ENCODE peak calls at places on chromosome 22, in five cellular contexts. E is right atrium auricular region; Y is testis; R is CD8-positive, alpha-beta memory T cell; B is cardiac muscle cell. M is an unnamed sample.

GRCh38 chr22:29798318-29798717 is 31.1 kb downstream of the UQCR10 start:
- DNase-seq in Y (no peak), R (no peak), E (no peak), B (peak; percentile 37), M (no peak)

GRCh38 chr22:19663286-19663815 is 51.0 kb upstream of the SEPTIN5 start:
- DNase-seq in R (no peak), E (no peak), B (peak; percentile 91), Y (peak; percentile 75), M (peak; percentile 4)

GRCh38 chr22:41431656-41432055 is 14.9 kb downstream of the TOB2 start:
- DNase-seq in R (no peak), E (no peak), B (no peak), Y (no peak), M (no peak)

GRCh38 chr22:28855355-28856094 is 27.8 kb upstream of the ZNRF3 start:
- DNase-seq in B (peak; percentile 83), R (peak; percentile 57), E (peak; percentile 60), Y (peak; percentile 62), M (peak; percentile 13)

GRCh38 chr22:24421428-24421931 is 5.9 kb upstream of the ADORA2A start:
- DNase-seq in E (no peak), R (peak; percentile 49), Y (no peak), B (no peak), M (peak; percentile 49)

GRCh38 chr22:40684728-40685127 is 5.4 kb downstream of the MCHR1 start:
- DNase-seq in Y (no peak), E (no peak), B (no peak), R (peak; percentile 12), M (no peak)

GRCh38 chr22:29259253-29259899 is 8.4 kb downstream of the RHBDD3 start:
- DNase-seq in E (peak; percentile 23), Y (no peak), B (peak; percentile 7), R (no peak), M (no peak)

GRCh38 chr22:29727248-29727551 is 7.4 kb downstream of the CABP7 start:
- DNase-seq in B (peak; percentile 58), R (no peak), Y (peak; percentile 51), E (no peak), M (no peak)

GRCh38 chr22:30140414-30140813 is 60.1 kb downstream of the HORMAD2 start:
- DNase-seq in B (no peak), R (no peak), Y (no peak), E (no peak), M (no peak)

GRCh38 chr22:49099496-49100124 is 728.1 kb downstream of the BRD1 start:
- DNase-seq in R (no peak), B (no peak), E (no peak), Y (no peak), M (no peak)

GRCh38 chr22:38120359-38121110 is 10.1 kb upstream of the BAIAP2L2 start:
- DNase-seq in E (no peak), Y (no peak), R (no peak), B (no peak), M (no peak)

GRCh38 chr22:38205261-38206128 is 3.7 kb downstream of the MAFF start:
- DNase-seq in R (no peak), Y (peak; percentile 88), B (peak; percentile 88), E (peak; percentile 91), M (no peak)

GRCh38 chr22:43217285-43218030 is 30.5 kb upstream of the TTLL12 start:
- DNase-seq in R (no peak), E (no peak), B (no peak), Y (no peak), M (no peak)

GRCh38 chr22:30015846-30016245 is 64.4 kb upstream of the HORMAD2 start:
- DNase-seq in B (no peak), R (no peak), Y (no peak), E (no peak), M (no peak)

GRCh38 chr22:49967333-49968241 is 7.0 kb downstream of the PIM3 start:
- DNase-seq in E (peak; percentile 69), B (peak; percentile 60), R (no peak), Y (peak; percentile 79), M (no peak)

GRCh38 chr22:46025973-46026906 is 49.3 kb upstream of the WNT7B start:
- DNase-seq in Y (no peak), B (no peak), R (no peak), E (no peak), M (no peak)

GRCh38 chr22:32649515-32650200 is 151.8 kb upstream of the TIMP3 start:
- DNase-seq in E (peak; percentile 80), B (no peak), Y (no peak), R (no peak), M (no peak)

GRCh38 chr22:41831383-41831782 is 1.5 kb upstream of the SREBF2 start:
- DNase-seq in B (peak; percentile 40), R (no peak), Y (no peak), E (no peak), M (peak; percentile 21)

GRCh38 chr22:19932367-19933206 is 9.0 kb upstream of the COMT start:
- DNase-seq in B (no peak), R (no peak), Y (no peak), E (no peak), M (no peak)

GRCh38 chr22:27100789-27101188 is 443.4 kb downstream of the MIAT start:
- DNase-seq in R (no peak), E (no peak), B (peak; percentile 68), Y (no peak), M (no peak)

GRCh38 chr22:49519117-49519737 is 308.4 kb downstream of the BRD1 start:
- DNase-seq in R (no peak), Y (peak; percentile 37), B (no peak), E (no peak), M (no peak)

GRCh38 chr22:44753189-44754042 is 1.0 kb downstream of the ARHGAP8 start:
- DNase-seq in B (peak; percentile 88), R (no peak), Y (peak; percentile 64), E (no peak), M (no peak)
- H3K4me3 ChIP-seq in B (peak overlapping the region; percentile 47), R (no peak overlapping the region), Y (no peak overlapping the region), E (no peak overlapping the region), M (no peak overlapping the region)

GRCh38 chr22:18057568-18058209 is 20.1 kb upstream of the PEX26 start:
- DNase-seq in E (peak; percentile 95), R (no peak), Y (peak; percentile 87), B (peak; percentile 98), M (no peak)

GRCh38 chr22:18058770-18059169 is 19.0 kb upstream of the PEX26 start:
- DNase-seq in Y (no peak), E (no peak), B (no peak), R (no peak), M (no peak)

GRCh38 chr22:18056161-18056666 is 21.6 kb upstream of the PEX26 start:
- DNase-seq in Y (no peak), E (no peak), B (no peak), R (no peak), M (no peak)

GRCh38 chr22:18055619-18056160 is 22.1 kb upstream of the PEX26 start:
- DNase-seq in Y (no peak), R (no peak), E (no peak), B (no peak), M (no peak)

DNA sequence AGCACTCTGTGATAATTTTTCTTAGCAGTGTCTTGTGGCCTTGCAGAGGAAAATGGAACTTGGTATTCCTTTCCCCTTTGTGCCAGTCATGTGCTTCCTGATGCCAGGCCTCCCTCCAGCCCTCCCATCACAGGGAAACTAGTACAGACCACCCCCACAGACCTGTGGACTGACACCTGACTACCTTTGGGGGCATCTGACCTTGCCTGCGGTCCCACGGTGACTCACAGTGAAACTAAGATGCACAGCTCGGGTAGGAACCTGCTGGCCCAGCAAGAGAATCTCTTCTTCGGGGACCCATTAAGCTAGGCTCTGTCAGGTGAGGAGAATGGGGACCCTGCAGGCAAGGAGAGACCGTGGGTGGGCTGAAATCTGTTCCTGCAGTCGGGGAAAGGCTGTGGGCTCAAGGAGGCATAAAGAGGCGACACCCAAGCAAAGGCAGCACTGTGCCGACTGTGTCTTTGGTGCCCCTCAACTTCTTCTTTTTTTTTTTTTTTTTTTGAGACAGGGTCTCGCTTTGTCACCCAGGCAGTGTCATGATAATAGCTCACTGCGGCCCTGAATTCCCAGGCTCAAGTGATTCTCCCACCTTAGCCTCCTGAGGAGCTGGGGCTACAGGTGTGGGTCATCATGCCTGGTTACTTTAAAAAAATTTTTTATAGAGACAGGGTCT is 20.9 kb upstream of the PEX26 start:
- DNase-seq in B (no peak), R (no peak), Y (no peak), E (no peak), M (no peak)
- H3K4me1 ChIP-seq in B (peaks cover 11% of the 10 kb centered on the region), R (no peaks in the 10 kb centered on the region), Y (peaks cover 25% of the 10 kb centered on the region), E (no peaks in the 10 kb centered on the region), M (no peaks in the 10 kb centered on the region)

GRCh38 chr22:23271597-23271908 is 91.2 kb downstream of the BCR start:
- DNase-seq in Y (no peak), E (no peak), B (no peak), R (no peak), M (no peak)
- H3K4me3 ChIP-seq in Y (no peak overlapping the region), E (no peak overlapping the region), B (no peak overlapping the region), R (no peak overlapping the region), M (no peak overlapping the region)

DNA sequence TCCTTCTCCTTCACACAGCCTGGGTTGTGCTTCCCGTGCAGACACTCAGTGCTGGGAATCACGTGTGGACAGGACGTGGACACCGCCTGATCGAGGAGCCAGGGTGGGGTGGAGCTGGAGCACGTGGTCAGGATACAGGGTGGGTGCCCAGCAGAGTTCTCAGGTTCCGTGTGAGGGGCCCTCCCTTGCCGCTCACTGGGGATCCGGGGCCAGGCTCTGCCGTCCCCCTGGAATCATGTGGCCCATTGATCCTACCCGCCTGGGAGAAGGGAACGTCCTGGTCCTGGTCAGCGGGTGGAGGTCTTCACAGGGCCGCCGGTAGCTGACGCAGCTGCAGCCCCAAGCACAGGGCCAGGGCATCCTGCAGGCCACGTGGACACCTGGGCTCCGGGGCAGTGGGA is 397.7 kb downstream of the TBC1D22A start:
- DNase-seq in E (no peak), Y (no peak), R (no peak), B (no peak), M (no peak)
- H3K4me1 ChIP-seq in E (no peaks in the 10 kb centered on the region), Y (no peaks in the 10 kb centered on the region), R (no peaks in the 10 kb centered on the region), B (no peaks in the 10 kb centered on the region), M (no peaks in the 10 kb centered on the region)

GRCh38 chr22:36961626-36962025 is 48.2 kb downstream of the CSF2RB start:
- DNase-seq in B (peak; percentile 29), E (no peak), Y (no peak), R (no peak), M (no peak)

GRCh38 chr22:36965716-36966115 is 52.3 kb downstream of the CSF2RB start:
- DNase-seq in Y (no peak), R (no peak), E (no peak), B (no peak), M (no peak)

GRCh38 chr22:36966851-36967535 is 52.3 kb downstream of the TST start:
- DNase-seq in E (no peak), R (no peak), B (peak; percentile 64), Y (no peak), M (no peak)

GRCh38 chr22:36963302-36963701 is 49.9 kb downstream of the CSF2RB start:
- DNase-seq in Y (no peak), R (no peak), E (no peak), B (no peak), M (no peak)

GRCh38 chr22:36964110-36964509 is 50.7 kb downstream of the CSF2RB start:
- DNase-seq in Y (no peak), R (no peak), B (no peak), E (no peak), M (no peak)
- H3K4me3 ChIP-seq in Y (no peak overlapping the region), R (no peak overlapping the region), B (no peak overlapping the region), E (no peak overlapping the region), M (no peak overlapping the region)

M was measured in CD4-positive, CD25-positive, alpha-beta regulatory T cell.